ENCODE peak calls at places on chromosomes 6 and 20, in nine cellular contexts. U, N, B, V, F, K, O, X and J are unnamed samples.

GRCh38 chr6:112468359-112468758 is 121.2 kb downstream of the RFPL4B start:
- DNase-seq in O (no peak), U (no peak), V (no peak), K (no peak), X (no peak), N (no peak), F (no peak), B (no peak), J (no peak)

GRCh38 chr6:14639983-14640599 is 522.5 kb downstream of the CD83 start:
- DNase-seq in V (no peak), X (no peak), F (no peak), O (no peak), U (no peak), B (no peak), K (no peak), N (no peak), J (no peak)

GRCh38 chr20:37781626-37782025 is 87.8 kb downstream of the CTNNBL1 start:
- DNase-seq in N (no peak), U (no peak), B (no peak), X (no peak), F (no peak), K (no peak), V (no peak), O (peak; percentile 42), J (no peak)

GRCh38 chr6:162940426-162940825 is 212.7 kb downstream of the PACRG start:
- DNase-seq in B (no peak), U (no peak), F (no peak), O (no peak), X (no peak), K (no peak), V (no peak), N (no peak), J (no peak)

GRCh38 chr20:62332421-62332820 is 29.6 kb downstream of the ADRM1 start:
- DNase-seq in F (no peak), X (no peak), N (no peak), K (no peak), O (no peak), U (no peak), V (no peak), B (no peak), J (no peak)

GRCh38 chr20:5041433-5041832 is 40.1 kb upstream of the SLC23A2 start:
- DNase-seq in B (no peak), X (no peak), U (no peak), O (no peak), V (no peak), K (no peak), F (no peak), N (no peak), J (no peak)

GRCh38 chr20:59948828-59949720 is 8.9 kb downstream of the FAM217B start:
- DNase-seq in O (peak; percentile 56), K (no peak), U (no peak), V (peak; percentile 34), B (peak; percentile 44), X (peak; percentile 27), F (peak; percentile 70), N (peak; percentile 63), J (no peak)

GRCh38 chr6:13431059-13431656 is 56.2 kb downstream of the GFOD1 start:
- DNase-seq in N (no peak), O (peak; percentile 25), F (no peak), K (no peak), U (no peak), B (no peak), X (no peak), V (no peak), J (no peak)

GRCh38 chr6:162118706-162119105 is 608.9 kb downstream of the PRKN start:
- DNase-seq in B (no peak), V (no peak), U (no peak), K (no peak), F (no peak), N (no peak), O (no peak), X (no peak), J (no peak)

GRCh38 chr6:143368426-143368825 is 82.1 kb downstream of the ADAT2 start:
- DNase-seq in V (no peak), O (no peak), N (no peak), X (no peak), B (no peak), F (no peak), K (no peak), U (no peak), J (no peak)

GRCh38 chr6:23307516-23307915 is 738.1 kb downstream of the HDGFL1 start:
- DNase-seq in B (no peak), V (no peak), N (no peak), U (no peak), F (no peak), X (no peak), K (no peak), O (no peak), J (no peak)

GRCh38 chr6:40039042-40039441 is 104.8 kb upstream of the MOCS1 start:
- DNase-seq in B (no peak), K (no peak), U (no peak), X (no peak), V (no peak), N (no peak), F (no peak), O (no peak), J (no peak)

GRCh38 chr6:136791296-136792065 is 796 bp downstream of the MAP3K5 start:
- DNase-seq in N (no peak), F (peak; percentile 81), U (peak; percentile 77), K (peak; percentile 72), O (peak; percentile 73), V (peak; percentile 85), X (peak; percentile 69), B (peak; percentile 44), J (peak; percentile 80)

GRCh38 chr6:21359926-21360325 is 233.6 kb upstream of the SOX4 start:
- DNase-seq in F (no peak), U (no peak), O (no peak), X (no peak), N (no peak), B (no peak), K (no peak), V (no peak), J (no peak)

GRCh38 chr6:148146717-148147116 is 195.9 kb upstream of the SASH1 start:
- DNase-seq in N (no peak), X (no peak), K (no peak), O (no peak), U (no peak), B (no peak), V (no peak), F (peak; percentile 36), J (no peak)

GRCh38 chr20:36908603-36909002 is 32.7 kb downstream of the TLDC2 start:
- DNase-seq in F (peak; percentile 38), O (no peak), U (no peak), X (no peak), K (no peak), B (peak; percentile 47), N (no peak), V (no peak), J (no peak)

GRCh38 chr6:35583893-35584688 is 71.4 kb upstream of the TULP1 start:
- DNase-seq in K (no peak), V (peak; percentile 83), B (peak; percentile 52), O (peak; percentile 81), N (peak; percentile 78), F (peak; percentile 83), U (peak; percentile 83), X (peak; percentile 72), J (peak; percentile 74)

GRCh38 chr6:35585688-35586087 is 73.0 kb upstream of the TULP1 start:
- DNase-seq in X (no peak), F (no peak), O (no peak), K (no peak), U (no peak), B (no peak), N (no peak), V (no peak), J (no peak)

GRCh38 chr6:35587167-35587566 is 74.5 kb upstream of the TULP1 start:
- DNase-seq in U (no peak), X (no peak), F (no peak), O (no peak), N (no peak), B (no peak), K (no peak), V (no peak), J (no peak)

GRCh38 chr6:35589201-35589739 is 76.6 kb upstream of the TULP1 start:
- DNase-seq in O (no peak), F (no peak), V (no peak), B (no peak), U (no peak), K (no peak), N (no peak), X (no peak), J (no peak)

DNA sequence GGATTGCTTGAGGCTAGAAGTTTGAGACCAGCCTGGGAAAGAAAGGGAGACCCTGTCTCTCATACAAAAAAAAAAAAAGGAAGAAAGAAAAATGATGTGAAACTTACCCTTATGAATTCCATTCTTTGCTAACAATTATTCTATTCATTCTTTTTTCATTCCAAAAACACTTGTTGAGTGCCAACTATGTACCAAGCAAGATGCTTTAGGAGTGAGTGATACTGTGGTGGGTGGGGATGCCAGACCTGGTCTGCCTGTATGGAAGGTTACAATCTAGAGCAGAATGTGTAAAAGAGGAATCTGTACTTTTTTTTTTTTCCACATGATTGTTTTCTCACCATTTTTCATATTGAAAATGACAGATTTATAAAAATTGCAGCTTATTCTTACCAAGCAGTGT is 73.8 kb upstream of the TULP1 start:
- DNase-seq in X (no peak), K (no peak), O (no peak), F (no peak), B (no peak), U (no peak), V (no peak), N (no peak), J (no peak)
- H3K4me1 ChIP-seq in X (peaks cover 25% of the 10 kb centered on the region), K (peaks cover 93% of the 10 kb centered on the region), O (peaks cover 9% of the 10 kb centered on the region), F (peaks cover 4% of the 10 kb centered on the region), B (peaks cover 18% of the 10 kb centered on the region), U (peaks cover 16% of the 10 kb centered on the region), V (peaks cover 43% of the 10 kb centered on the region), N (no peaks in the 10 kb centered on the region), J (no peaks in the 10 kb centered on the region)

GRCh38 chr6:48110436-48111142 is 408 bp downstream of the PTCHD4 start:
- DNase-seq in O (no peak), X (no peak), K (no peak), B (no peak), N (no peak), V (no peak), F (no peak), U (no peak), J (no peak)
- H3K4me3 ChIP-seq in O (no peak overlapping the region), X (no peak overlapping the region), K (no peak overlapping the region), B (peak overlapping the region; percentile 50), N (peak overlapping the region; percentile 93), V (no peak overlapping the region), F (no peak overlapping the region), U (peak overlapping the region; percentile 1), J (no peak overlapping the region)

GRCh38 chr6:117346142-117346930 is 79.4 kb downstream of the ROS1 start:
- DNase-seq in X (no peak), N (peak; percentile 23), F (peak; percentile 28), B (peak; percentile 3), O (peak; percentile 44), U (no peak), V (no peak), K (no peak), J (no peak)
- TF ChIP-seq CTCF in X (peak; percentile 59), N (peak; percentile 36), F (peak; percentile 80), B (peak; percentile 72), O (peak; percentile 47), U (no peak), V (peak; percentile 48), K (peak; percentile 65), J (peak; percentile 32)

DNA sequence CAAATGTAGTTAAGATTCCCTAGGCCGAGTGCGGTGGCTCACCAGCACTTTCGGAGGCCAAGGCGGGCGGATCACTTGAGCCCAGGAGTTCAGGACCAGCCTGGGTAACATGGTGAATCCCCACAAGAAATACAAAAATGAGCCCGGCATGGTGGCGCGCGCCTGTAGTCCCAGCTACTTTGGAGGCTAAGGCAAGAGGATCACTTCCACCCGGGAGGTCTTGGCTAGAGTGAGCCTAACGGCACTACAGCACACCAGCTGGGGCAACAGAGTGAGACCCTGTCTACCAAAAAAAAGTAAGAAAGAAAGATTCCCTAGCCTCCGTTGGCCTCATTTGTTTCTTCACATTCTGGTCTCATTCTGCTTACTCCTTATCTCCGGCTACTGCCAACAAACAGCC is 1.2 kb downstream of the ESF1 start:
- DNase-seq in B (no peak), V (no peak), O (no peak), X (no peak), F (no peak), U (no peak), K (no peak), N (no peak), J (no peak)
- H3K4me1 ChIP-seq in B (peaks cover 7% of the 10 kb centered on the region), V (peaks cover 34% of the 10 kb centered on the region), O (peaks cover 16% of the 10 kb centered on the region), X (peaks cover 22% of the 10 kb centered on the region), F (peaks cover 42% of the 10 kb centered on the region), U (peaks cover 12% of the 10 kb centered on the region), K (peaks cover 33% of the 10 kb centered on the region), N (peaks cover 65% of the 10 kb centered on the region), J (peaks cover 6% of the 10 kb centered on the region)